ENCODE peak calls at places on chromosomes 12 and 14, in six cellular contexts. D is LNCaP clone FGC, R is cardiac fibroblast, E is BE2C, W is upper lobe of right lung, M is A549. B is an unnamed sample.

GRCh38 chr14:37210448-37210847 is 12.7 kb downstream of the MIPOL1 start:
- DNase-seq in D (no peak), M (no peak), R (no peak), W (no peak), E (no peak), B (no peak)

GRCh38 chr14:104374718-104375080 is 204.9 kb upstream of the C14orf180 start:
- DNase-seq in M (no peak), W (no peak), R (no peak), D (no peak), E (no peak), B (no peak)

GRCh38 chr12:20370001-20370381 is 1.7 kb downstream of the PDE3A start:
- DNase-seq in M (peak; percentile 6), E (no peak), R (peak; percentile 45), W (peak; percentile 55), D (no peak), B (peak; percentile 33)

GRCh38 chr14:98925362-98926040 is 346.5 kb downstream of the BCL11B start:
- DNase-seq in D (no peak), R (no peak), W (no peak), M (no peak), E (no peak), B (no peak)

GRCh38 chr12:74899031-74899829 is 310.4 kb downstream of the KCNC2 start:
- DNase-seq in M (no peak), W (no peak), R (no peak), E (no peak), D (no peak), B (no peak)

GRCh38 chr12:54984602-54985376 is at the start of gene TESPA1:
- DNase-seq in D (no peak), W (peak; percentile 75), M (no peak), R (peak; percentile 14), E (no peak), B (no peak)

GRCh38 chr12:120971299-120972180 is 6.8 kb upstream of the HNF1A start:
- DNase-seq in E (peak; percentile 25), W (no peak), R (peak; percentile 72), D (peak; percentile 26), M (peak; percentile 78), B (no peak)

GRCh38 chr12:132414634-132415340 is 75.2 kb upstream of the FBRSL1 start:
- DNase-seq in R (peak; percentile 75), W (peak; percentile 88), M (peak; percentile 88), E (peak; percentile 91), D (peak; percentile 26), B (peak; percentile 77)

GRCh38 chr14:37241206-37241605 is 43.5 kb downstream of the MIPOL1 start:
- DNase-seq in R (no peak), D (no peak), M (no peak), W (no peak), E (no peak), B (no peak)

GRCh38 chr14:88518592-88519512 is 36.0 kb downstream of the PTPN21 start:
- DNase-seq in W (no peak), R (peak; percentile 81), M (no peak), E (no peak), D (no peak), B (no peak)

GRCh38 chr14:69327507-69327906 is 67.5 kb downstream of the GALNT16 start:
- DNase-seq in D (no peak), W (peak; percentile 43), R (no peak), M (no peak), E (no peak), B (no peak)

GRCh38 chr12:99135376-99135775 is 490.3 kb downstream of the APAF1 start:
- DNase-seq in E (no peak), M (no peak), D (no peak), R (no peak), W (no peak), B (no peak)

GRCh38 chr14:95935228-95935822 is 58.7 kb downstream of the TUNAR start:
- DNase-seq in R (peak; percentile 28), E (no peak), W (no peak), M (no peak), D (no peak), B (peak; percentile 24)

GRCh38 chr12:71456316-71456715 is 16.7 kb downstream of the LGR5 start:
- DNase-seq in M (no peak), R (no peak), W (no peak), D (no peak), E (no peak), B (no peak)

GRCh38 chr12:64753427-64753826 is 5.8 kb downstream of the GNS start:
- DNase-seq in W (no peak), D (no peak), E (no peak), R (no peak), M (no peak), B (no peak)

GRCh38 chr12:82972624-82973023 is 285.9 kb downstream of the TMTC2 start:
- DNase-seq in R (no peak), M (no peak), E (no peak), W (no peak), D (no peak), B (no peak)

GRCh38 chr12:110758922-110759321 is 16.2 kb upstream of the PPP1CC start:
- DNase-seq in E (no peak), W (no peak), D (no peak), R (no peak), M (no peak), B (no peak)

GRCh38 chr12:727321-727720 is 25.1 kb upstream of the WNK1 start:
- DNase-seq in E (no peak), D (no peak), R (peak; percentile 27), W (no peak), M (no peak), B (no peak)

DNA sequence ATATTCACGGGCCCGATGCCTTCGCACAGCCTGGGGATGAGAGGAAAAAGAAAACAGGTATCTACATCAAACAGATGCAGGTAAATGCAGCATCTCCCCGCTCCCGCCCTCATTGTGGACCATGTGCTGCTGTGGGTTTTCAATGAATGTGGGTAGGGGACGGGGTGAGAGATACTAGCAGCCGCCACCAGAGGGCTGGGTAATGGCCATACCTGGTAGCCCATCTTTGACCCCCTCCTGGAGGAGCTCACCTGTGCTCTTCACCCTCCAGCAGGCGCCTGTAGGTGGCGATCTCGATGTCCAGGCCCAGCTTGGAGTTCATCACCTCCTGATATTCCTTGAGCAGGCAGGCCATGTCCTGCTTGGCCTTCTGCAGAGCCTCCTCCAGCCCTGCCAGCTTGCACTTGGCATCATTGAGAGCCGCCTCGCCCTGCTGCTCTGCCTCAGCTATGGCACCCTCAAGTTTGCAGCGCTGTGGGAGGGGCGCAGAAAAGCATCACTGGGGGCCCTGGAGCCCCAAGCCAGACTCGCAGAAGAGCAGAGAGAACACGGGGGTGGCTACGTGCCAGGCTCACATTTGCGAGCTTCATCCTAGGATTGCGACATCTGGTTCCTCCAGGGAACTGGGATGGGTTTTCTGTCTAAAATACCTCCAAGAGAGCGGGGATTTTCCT is 10.2 kb downstream of the KRT82 start:
- DNase-seq in D (no peak), M (peak; percentile 43), R (peak; percentile 60), W (peak; percentile 59), E (no peak), B (peak; percentile 62)
- TF ChIP-seq CTCF in D (peak; percentile 33), M (peak; percentile 40), R (peak; percentile 35), W (peak; percentile 18), E (peak; percentile 34), B (peak; percentile 87)

GRCh38 chr14:50364792-50365191 is 31.9 kb downstream of the CDKL1 start:
- DNase-seq in R (no peak), W (no peak), E (no peak), D (no peak), M (no peak), B (no peak)
- TF ChIP-seq CTCF in R (no peak), W (no peak), E (no peak), D (no peak), M (no peak), B (peak; percentile 21)

GRCh38 chr12:113422929-113423669 is 919 bp downstream of the SDSL start:
- DNase-seq in D (no peak), M (no peak), R (no peak), W (no peak), E (no peak), B (no peak)
- TF ChIP-seq CTCF in D (no peak), M (no peak), R (no peak), W (no peak), E (no peak), B (no peak)

DNA sequence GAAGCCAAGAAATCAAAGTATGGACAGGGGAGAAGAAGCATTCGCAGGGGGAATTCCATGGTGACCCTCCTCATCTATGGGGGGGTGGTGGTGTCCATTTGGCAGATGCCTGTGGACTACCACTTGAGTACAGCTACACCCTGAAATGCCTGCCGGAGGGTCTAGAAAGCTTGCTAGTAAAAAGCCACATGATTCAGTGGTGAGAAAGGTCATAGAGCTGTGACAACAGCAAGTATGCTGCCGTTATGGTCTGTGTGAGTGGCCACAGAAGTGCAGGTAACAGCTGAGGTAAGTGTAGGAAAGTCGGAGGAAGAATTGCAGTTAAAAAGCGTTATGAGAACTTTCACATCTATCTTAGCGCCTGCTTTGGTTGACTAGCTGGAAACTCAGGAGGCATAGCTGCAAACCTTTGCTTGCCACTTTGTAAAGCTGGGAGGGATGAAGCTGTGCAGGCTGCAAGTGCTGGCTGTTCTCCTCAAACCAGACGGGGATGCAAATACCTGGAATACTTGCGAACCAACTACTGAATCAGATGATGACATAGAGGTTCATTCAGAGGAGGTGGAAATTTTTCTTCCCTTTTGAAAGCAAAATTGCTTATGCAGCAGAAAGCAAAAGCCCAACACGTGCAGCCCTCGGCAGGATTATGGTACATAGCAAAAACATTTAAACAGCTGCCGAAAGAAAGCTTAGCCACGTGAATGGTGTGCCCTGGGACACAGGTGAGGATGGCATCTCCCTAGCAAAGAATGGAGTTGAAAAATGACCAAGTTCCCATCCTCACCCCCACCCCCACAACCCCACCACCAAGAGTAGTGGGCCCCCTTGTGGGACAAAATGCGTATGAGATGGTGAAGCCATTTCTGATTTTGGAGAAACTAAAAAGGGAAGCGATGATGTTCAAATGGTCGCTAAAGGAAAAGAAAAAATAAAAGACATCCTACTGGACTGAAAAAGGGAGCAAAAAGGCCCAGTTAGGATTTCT is 287.0 kb downstream of the RERGL start:
- DNase-seq in E (no peak), W (peak; percentile 9), M (no peak), R (no peak), D (no peak), B (no peak)
- TF ChIP-seq CTCF in E (no peak), W (no peak), M (no peak), R (no peak), D (no peak), B (peak; percentile 17)

DNA sequence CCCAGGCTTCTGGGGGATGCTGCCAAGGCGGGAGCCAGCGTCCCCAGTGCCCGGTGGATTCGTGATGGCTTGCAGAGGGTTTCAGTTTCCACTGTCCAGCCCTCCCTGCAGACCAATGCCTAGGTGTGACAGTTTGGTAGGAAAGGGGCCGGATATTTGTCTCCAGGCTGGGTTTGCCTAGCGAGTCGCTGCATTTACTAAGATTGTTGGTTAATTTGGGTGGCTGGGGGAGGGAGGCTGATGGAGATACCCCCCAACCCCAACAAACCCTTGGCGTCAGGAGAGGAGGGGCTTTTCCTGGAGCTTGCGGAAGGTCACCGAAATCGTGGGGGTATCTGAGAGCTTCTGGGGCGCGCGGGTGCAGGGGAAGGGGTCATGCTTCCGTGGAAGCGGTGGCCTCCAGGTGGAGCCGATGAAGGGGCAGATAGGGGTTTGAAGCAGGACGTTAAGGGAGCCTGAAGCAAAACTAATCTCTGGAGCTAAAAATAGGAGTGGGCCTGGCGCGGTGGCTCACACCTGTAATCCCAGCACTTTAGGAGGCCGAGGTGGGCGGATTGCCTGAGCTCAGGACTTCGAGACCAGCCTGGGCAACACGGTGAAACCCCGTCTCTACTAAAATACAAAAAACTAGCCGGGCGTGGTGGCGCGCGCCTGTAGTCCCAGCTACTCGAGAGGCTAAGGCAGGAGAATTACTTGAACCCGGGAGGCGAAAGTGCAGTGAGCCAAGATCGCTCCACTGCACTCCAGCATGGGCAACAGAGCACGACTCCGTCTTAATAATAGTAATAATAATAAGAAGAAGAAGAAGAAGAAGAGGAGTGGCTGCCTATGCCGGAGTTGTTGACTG is 1.1 kb upstream of the CDC42BPB start:
- DNase-seq in M (no peak), W (peak; percentile 65), R (peak; percentile 20), E (no peak), D (no peak), B (no peak)
- TF ChIP-seq CTCF in M (no peak), W (no peak), R (no peak), E (no peak), D (no peak), B (no peak)

B was measured in progenitor cell of endocrine pancreas.